ENCODE peak calls at places on chromosomes 5 and 9, in four cellular contexts. N is SHP77, R is heart left ventricle, X is SK-N-SH. T is an unnamed sample.

GRCh38 chr9:37262410-37262809 is 142.0 kb downstream of the ZCCHC7 start:
- DNase-seq in N (no peak), R (no peak), X (peak), T (no peak)

GRCh38 chr9:130263601-130264413 is 1.8 kb upstream of the HMCN2 start:
- DNase-seq in N (no peak), R (no peak), X (peak), T (no peak)

GRCh38 chr9:7223981-7224380 is 466.2 kb downstream of the KDM4C start:
- DNase-seq in N (no peak), R (no peak), X (no peak), T (no peak)

GRCh38 chr9:32264171-32264862 is 120.1 kb upstream of the ACO1 start:
- DNase-seq in N (no peak), R (no peak), X (peak), T (no peak)

GRCh38 chr5:95610546-95610945 is 9.3 kb upstream of the GPR150 start:
- DNase-seq in N (no peak), R (no peak), X (no peak), T (no peak)

GRCh38 chr5:68754536-68754935 is 339.3 kb upstream of the SLC30A5 start:
- DNase-seq in N (no peak), R (no peak), X (no peak), T (no peak)

GRCh38 chr9:35726876-35727438 is 5.0 kb downstream of the TLN1 start:
- DNase-seq in N (no peak), R (peak), X (no peak), T (no peak)

GRCh38 chr5:38453506-38453905 is 102.9 kb downstream of the LIFR start:
- DNase-seq in N (no peak), R (no peak), X (no peak), T (peak)

GRCh38 chr9:133727277-133727875 is 10.8 kb downstream of the SARDH start:
- DNase-seq in N (no peak), R (peak), X (peak), T (no peak)

GRCh38 chr9:129962376-129962765 is 80.6 kb downstream of the FNBP1 start:
- DNase-seq in N (no peak), R (no peak), X (no peak), T (no peak)

GRCh38 chr5:149790276-149790675 is 60.2 kb downstream of the PPARGC1B start:
- DNase-seq in N (no peak), R (no peak), X (no peak), T (no peak)

GRCh38 chr5:6638236-6638635 is 5.0 kb downstream of the SRD5A1 start:
- DNase-seq in N (no peak), R (no peak), X (no peak), T (no peak)

GRCh38 chr5:107670028-107670926 is 460 bp downstream of the EFNA5 start:
- DNase-seq in N (peak), R (peak), X (peak), T (no peak)

GRCh38 chr5:134432677-134433359 is 21.1 kb upstream of the CDKN2AIPNL start:
- DNase-seq in N (no peak), R (no peak), X (no peak), T (no peak)